ENCODE peak calls at places on chromosome 1, in nine cellular contexts. One of them, this sample, is unnamed.

GRCh38 chr1:3368711-3369436 is 85.6 kb upstream of the ARHGEF16 start:
- DNase-seq in breast epithelium: no peak
- DNase-seq in spleen: no peak
- DNase-seq in HCT116: no peak
- DNase-seq in transverse colon: no peak
- DNase-seq in H1: no peak
- DNase-seq in Panc1: no peak
- DNase-seq in GM23338: peak; percentile 42
- DNase-seq in stomach: no peak
- DNase-seq in this sample: no peak

GRCh38 chr1:66258404-66259105 is 275.4 kb upstream of the SGIP1 start:
- DNase-seq in breast epithelium: no peak
- DNase-seq in HCT116: no peak
- DNase-seq in GM23338: peak; percentile 49
- DNase-seq in H1: no peak
- DNase-seq in spleen: no peak
- DNase-seq in stomach: no peak
- DNase-seq in transverse colon: no peak
- DNase-seq in Panc1: no peak
- DNase-seq in this sample: no peak

GRCh38 chr1:165905853-165906252 is 78.4 kb downstream of the UCK2 start:
- DNase-seq in H1: no peak
- DNase-seq in transverse colon: no peak
- DNase-seq in Panc1: no peak
- DNase-seq in GM23338: no peak
- DNase-seq in breast epithelium: no peak
- DNase-seq in stomach: peak; percentile 9
- DNase-seq in spleen: no peak
- DNase-seq in HCT116: no peak
- DNase-seq in this sample: no peak

GRCh38 chr1:183870351-183871077 is 65.6 kb downstream of the RGL1 start:
- DNase-seq in H1: no peak
- DNase-seq in transverse colon: peak; percentile 41
- DNase-seq in Panc1: no peak
- DNase-seq in HCT116: no peak
- DNase-seq in GM23338: no peak
- DNase-seq in spleen: no peak
- DNase-seq in stomach: no peak
- DNase-seq in breast epithelium: no peak
- DNase-seq in this sample: peak; percentile 92

GRCh38 chr1:16315437-16315836 is 36.8 kb downstream of the FBXO42 start:
- DNase-seq in breast epithelium: no peak
- DNase-seq in HCT116: no peak
- DNase-seq in GM23338: no peak
- DNase-seq in H1: no peak
- DNase-seq in spleen: no peak
- DNase-seq in stomach: no peak
- DNase-seq in Panc1: no peak
- DNase-seq in transverse colon: no peak
- DNase-seq in this sample: no peak

GRCh38 chr1:32774950-32775634 is 42.1 kb downstream of the YARS1 start:
- DNase-seq in transverse colon: no peak
- DNase-seq in Panc1: no peak
- DNase-seq in GM23338: no peak
- DNase-seq in spleen: no peak
- DNase-seq in H1: no peak
- DNase-seq in HCT116: no peak
- DNase-seq in stomach: no peak
- DNase-seq in breast epithelium: no peak
- DNase-seq in this sample: no peak

GRCh38 chr1:112807999-112808398 is 92.9 kb upstream of the PPM1J start:
- DNase-seq in stomach: no peak
- DNase-seq in Panc1: no peak
- DNase-seq in H1: no peak
- DNase-seq in GM23338: no peak
- DNase-seq in spleen: no peak
- DNase-seq in breast epithelium: no peak
- DNase-seq in transverse colon: no peak
- DNase-seq in HCT116: no peak
- DNase-seq in this sample: no peak

GRCh38 chr1:174858301-174858700 is 141.4 kb upstream of the CACYBP start:
- DNase-seq in spleen: no peak
- DNase-seq in breast epithelium: no peak
- DNase-seq in H1: no peak
- DNase-seq in GM23338: no peak
- DNase-seq in HCT116: no peak
- DNase-seq in stomach: no peak
- DNase-seq in Panc1: no peak
- DNase-seq in transverse colon: no peak
- DNase-seq in this sample: no peak

GRCh38 chr1:155466996-155467395 is 95.6 kb downstream of the ASH1L start:
- DNase-seq in stomach: no peak
- DNase-seq in GM23338: no peak
- DNase-seq in HCT116: no peak
- DNase-seq in breast epithelium: no peak
- DNase-seq in H1: no peak
- DNase-seq in Panc1: peak; percentile 4
- DNase-seq in spleen: no peak
- DNase-seq in transverse colon: no peak
- DNase-seq in this sample: no peak

GRCh38 chr1:12616709-12617373 is 1.2 kb downstream of the DHRS3 start:
- DNase-seq in transverse colon: peak; percentile 42
- DNase-seq in H1: no peak
- DNase-seq in GM23338: no peak
- DNase-seq in stomach: no peak
- DNase-seq in spleen: peak; percentile 85
- DNase-seq in breast epithelium: no peak
- DNase-seq in HCT116: no peak
- DNase-seq in Panc1: no peak
- DNase-seq in this sample: peak; percentile 81

GRCh38 chr1:12617511-12617900 is 504 bp downstream of the DHRS3 start:
- DNase-seq in breast epithelium: no peak
- DNase-seq in transverse colon: peak; percentile 46
- DNase-seq in spleen: peak; percentile 41
- DNase-seq in stomach: peak; percentile 55
- DNase-seq in GM23338: peak; percentile 38
- DNase-seq in H1: no peak
- DNase-seq in Panc1: no peak
- DNase-seq in HCT116: no peak
- DNase-seq in this sample: no peak

GRCh38 chr1:12615166-12615915 is 2.7 kb downstream of the DHRS3 start:
- DNase-seq in Panc1: no peak
- DNase-seq in spleen: no peak
- DNase-seq in HCT116: no peak
- DNase-seq in GM23338: no peak
- DNase-seq in stomach: no peak
- DNase-seq in breast epithelium: no peak
- DNase-seq in H1: no peak
- DNase-seq in transverse colon: no peak
- DNase-seq in this sample: peak; percentile 68

GRCh38 chr1:12614402-12615165 is 3.4 kb downstream of the DHRS3 start:
- DNase-seq in spleen: no peak
- DNase-seq in HCT116: no peak
- DNase-seq in breast epithelium: no peak
- DNase-seq in Panc1: no peak
- DNase-seq in stomach: no peak
- DNase-seq in transverse colon: no peak
- DNase-seq in GM23338: no peak
- DNase-seq in H1: no peak
- DNase-seq in this sample: no peak

DNA sequence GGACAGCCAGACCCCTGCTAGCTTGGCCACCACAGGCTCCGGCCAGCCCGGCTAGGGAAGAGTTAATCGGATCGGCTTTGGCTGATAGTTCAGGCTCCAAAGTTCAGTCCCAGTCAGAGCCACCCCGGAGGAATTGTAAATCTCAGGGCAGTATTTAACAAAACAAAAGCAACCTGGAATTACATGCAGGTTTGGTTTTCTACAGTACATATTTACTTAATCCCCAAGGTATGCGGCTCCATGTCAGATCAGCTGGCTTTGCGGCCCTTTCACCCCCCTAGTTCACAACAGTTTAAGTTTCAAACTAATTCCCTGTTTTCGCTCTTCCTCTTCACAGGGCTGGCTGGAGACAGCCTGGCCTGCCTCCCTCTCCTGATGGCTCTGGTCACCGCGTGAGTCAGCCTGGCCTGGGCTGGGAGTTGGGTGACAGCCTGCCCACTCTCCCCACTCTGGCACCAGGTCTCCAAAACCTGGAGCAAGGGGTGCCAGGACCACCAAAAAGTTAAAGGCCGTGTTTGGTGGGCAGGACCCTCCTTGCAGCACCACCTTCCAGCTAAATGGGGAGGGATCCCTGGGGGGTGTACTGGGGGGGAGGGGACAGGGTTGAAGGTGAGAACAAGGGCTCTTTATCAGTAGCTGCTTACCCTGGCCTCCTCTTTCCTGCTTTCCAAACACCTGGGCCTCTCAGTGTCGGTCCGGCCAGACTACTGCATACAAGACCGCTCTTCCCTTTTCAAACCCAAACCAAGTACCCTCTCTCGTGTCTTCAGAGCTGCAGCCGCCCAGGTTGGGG is 1.9 kb downstream of the DHRS3 start:
- DNase-seq in spleen: peak; percentile 77
- DNase-seq in H1: peak; percentile 78
- DNase-seq in HCT116: no peak
- DNase-seq in stomach: peak; percentile 85
- DNase-seq in transverse colon: peak; percentile 63
- DNase-seq in breast epithelium: peak; percentile 76
- DNase-seq in Panc1: no peak
- DNase-seq in GM23338: peak; percentile 94
- DNase-seq in this sample: peak; percentile 88
- H3K4me1 ChIP-seq in spleen: peaks cover 34% of the 10 kb centered on the region
- H3K4me1 ChIP-seq in H1: peaks cover 12% of the 10 kb centered on the region
- H3K4me1 ChIP-seq in HCT116: peaks cover 64% of the 10 kb centered on the region
- H3K4me1 ChIP-seq in stomach: peaks cover 74% of the 10 kb centered on the region
- H3K4me1 ChIP-seq in transverse colon: peaks cover 46% of the 10 kb centered on the region
- H3K4me1 ChIP-seq in breast epithelium: peaks cover 23% of the 10 kb centered on the region
- H3K4me1 ChIP-seq in Panc1: peaks cover 62% of the 10 kb centered on the region
- H3K4me1 ChIP-seq in GM23338: peaks cover 36% of the 10 kb centered on the region
- H3K4me1 ChIP-seq in this sample: peaks cover 40% of the 10 kb centered on the region

GRCh38 chr1:109365642-109366204 is 32.0 kb downstream of the SORT1 start:
- DNase-seq in spleen: no peak
- DNase-seq in GM23338: no peak
- DNase-seq in Panc1: no peak
- DNase-seq in stomach: no peak
- DNase-seq in H1: no peak
- DNase-seq in HCT116: no peak
- DNase-seq in transverse colon: peak; percentile 69
- DNase-seq in breast epithelium: no peak
- DNase-seq in this sample: no peak

GRCh38 chr1:109356959-109357358 is 40.8 kb downstream of the SORT1 start:
- DNase-seq in transverse colon: no peak
- DNase-seq in stomach: no peak
- DNase-seq in breast epithelium: no peak
- DNase-seq in H1: no peak
- DNase-seq in spleen: no peak
- DNase-seq in HCT116: no peak
- DNase-seq in GM23338: no peak
- DNase-seq in Panc1: no peak
- DNase-seq in this sample: no peak

GRCh38 chr1:109357673-109358072 is 40.0 kb downstream of the SORT1 start:
- DNase-seq in spleen: no peak
- DNase-seq in transverse colon: no peak
- DNase-seq in GM23338: no peak
- DNase-seq in breast epithelium: no peak
- DNase-seq in stomach: no peak
- DNase-seq in HCT116: no peak
- DNase-seq in Panc1: no peak
- DNase-seq in H1: no peak
- DNase-seq in this sample: no peak

GRCh38 chr1:109361114-109361513 is 36.6 kb downstream of the SORT1 start:
- DNase-seq in stomach: no peak
- DNase-seq in GM23338: no peak
- DNase-seq in spleen: no peak
- DNase-seq in breast epithelium: no peak
- DNase-seq in HCT116: no peak
- DNase-seq in H1: no peak
- DNase-seq in Panc1: no peak
- DNase-seq in transverse colon: no peak
- DNase-seq in this sample: no peak

GRCh38 chr1:109361649-109362048 is 36.1 kb downstream of the SORT1 start:
- DNase-seq in HCT116: no peak
- DNase-seq in transverse colon: no peak
- DNase-seq in spleen: no peak
- DNase-seq in Panc1: no peak
- DNase-seq in H1: no peak
- DNase-seq in stomach: no peak
- DNase-seq in GM23338: no peak
- DNase-seq in breast epithelium: no peak
- DNase-seq in this sample: no peak
- TF ChIP-seq POLR2AphosphoS5 in HCT116: no peak
- TF ChIP-seq POLR2AphosphoS5 in transverse colon: no peak
- TF ChIP-seq POLR2AphosphoS5 in spleen: no peak
- TF ChIP-seq POLR2AphosphoS5 in Panc1: no peak
- TF ChIP-seq POLR2AphosphoS5 in H1: no peak
- TF ChIP-seq POLR2AphosphoS5 in stomach: no peak
- TF ChIP-seq POLR2AphosphoS5 in GM23338: no peak
- TF ChIP-seq POLR2AphosphoS5 in breast epithelium: no peak
- TF ChIP-seq POLR2AphosphoS5 in this sample: no peak

GRCh38 chr1:80994934-80995333 is 805.8 kb upstream of the ADGRL2 start:
- DNase-seq in Panc1: no peak
- DNase-seq in H1: no peak
- DNase-seq in breast epithelium: no peak
- DNase-seq in HCT116: no peak
- DNase-seq in transverse colon: no peak
- DNase-seq in spleen: no peak
- DNase-seq in stomach: no peak
- DNase-seq in GM23338: peak; percentile 12
- DNase-seq in this sample: no peak

GRCh38 chr1:80988896-80989295 is 811.8 kb upstream of the ADGRL2 start:
- DNase-seq in H1: no peak
- DNase-seq in stomach: no peak
- DNase-seq in GM23338: no peak
- DNase-seq in HCT116: no peak
- DNase-seq in transverse colon: no peak
- DNase-seq in breast epithelium: no peak
- DNase-seq in Panc1: no peak
- DNase-seq in spleen: no peak
- DNase-seq in this sample: no peak

GRCh38 chr1:80987106-80987505 is 813.6 kb upstream of the ADGRL2 start:
- DNase-seq in breast epithelium: no peak
- DNase-seq in stomach: no peak
- DNase-seq in spleen: no peak
- DNase-seq in transverse colon: no peak
- DNase-seq in H1: no peak
- DNase-seq in Panc1: no peak
- DNase-seq in HCT116: no peak
- DNase-seq in GM23338: peak; percentile 45
- DNase-seq in this sample: no peak

GRCh38 chr1:80989455-80989854 is 811.3 kb upstream of the ADGRL2 start:
- DNase-seq in H1: no peak
- DNase-seq in Panc1: no peak
- DNase-seq in HCT116: no peak
- DNase-seq in breast epithelium: no peak
- DNase-seq in spleen: no peak
- DNase-seq in stomach: no peak
- DNase-seq in transverse colon: no peak
- DNase-seq in GM23338: no peak
- DNase-seq in this sample: no peak
- H3K4me1 ChIP-seq in H1: no peaks in the 10 kb centered on the region
- H3K4me1 ChIP-seq in Panc1: no peaks in the 10 kb centered on the region
- H3K4me1 ChIP-seq in HCT116: no peaks in the 10 kb centered on the region
- H3K4me1 ChIP-seq in breast epithelium: no peaks in the 10 kb centered on the region
- H3K4me1 ChIP-seq in spleen: no peaks in the 10 kb centered on the region
- H3K4me1 ChIP-seq in stomach: no peaks in the 10 kb centered on the region
- H3K4me1 ChIP-seq in transverse colon: no peaks in the 10 kb centered on the region
- H3K4me1 ChIP-seq in GM23338: peaks cover 5% of the 10 kb centered on the region
- H3K4me1 ChIP-seq in this sample: no peaks in the 10 kb centered on the region

GRCh38 chr1:21149430-21149861 is 27.3 kb downstream of the EIF4G3 start:
- DNase-seq in breast epithelium: no peak
- DNase-seq in stomach: peak; percentile 38
- DNase-seq in Panc1: no peak
- DNase-seq in H1: no peak
- DNase-seq in spleen: no peak
- DNase-seq in HCT116: peak; percentile 6
- DNase-seq in GM23338: no peak
- DNase-seq in transverse colon: peak; percentile 40
- DNase-seq in this sample: no peak
- TF ChIP-seq POLR2AphosphoS5 in breast epithelium: no peak
- TF ChIP-seq POLR2AphosphoS5 in stomach: peak; percentile 75
- TF ChIP-seq POLR2AphosphoS5 in Panc1: no peak
- TF ChIP-seq POLR2AphosphoS5 in H1: no peak
- TF ChIP-seq POLR2AphosphoS5 in spleen: no peak
- TF ChIP-seq POLR2AphosphoS5 in HCT116: no peak
- TF ChIP-seq POLR2AphosphoS5 in GM23338: no peak
- TF ChIP-seq POLR2AphosphoS5 in transverse colon: peak; percentile 36
- TF ChIP-seq POLR2AphosphoS5 in this sample: peak; percentile 9